ENCODE peak calls at places on chromosomes 2 and 18, in ten cellular contexts. Z is GM23338, O is neural progenitor cell, H is stomach, E is endodermal cell, U is lower lobe of right lung, F is fibroblast of lung, N is transverse colon, V is IMR-90, A is AG10803. M is an unnamed sample.

GRCh38 chr2:237998530-237998929 is 31.7 kb downstream of the UBE2F start:
- DNase-seq in U (no peak), F (no peak), E (no peak), Z (no peak), O (no peak), V (peak; percentile 41), A (no peak), H (no peak), N (no peak), M (no peak)

GRCh38 chr2:230714122-230714453 is 1.4 kb downstream of the CAB39 start:
- DNase-seq in Z (peak; percentile 47), H (no peak), F (peak; percentile 84), O (peak; percentile 29), A (peak; percentile 70), E (no peak), N (peak; percentile 20), V (peak; percentile 84), U (no peak), M (peak; percentile 87)

GRCh38 chr2:112923237-112923966 is 12.4 kb downstream of the IL37 start:
- DNase-seq in E (peak; percentile 47), F (no peak), Z (no peak), U (no peak), V (no peak), A (no peak), N (no peak), H (no peak), O (no peak), M (no peak)

GRCh38 chr2:201909961-201910361 is 103.6 kb downstream of the CDK15 start:
- DNase-seq in F (peak; percentile 84), Z (no peak), E (no peak), N (peak; percentile 13), H (no peak), O (no peak), U (no peak), V (peak; percentile 80), A (peak; percentile 76), M (peak; percentile 75)

GRCh38 chr2:220946552-220946951 is 625.6 kb downstream of the EPHA4 start:
- DNase-seq in Z (no peak), O (no peak), N (no peak), U (no peak), F (no peak), A (no peak), H (no peak), V (peak; percentile 61), E (no peak), M (no peak)

GRCh38 chr2:74457129-74457548 is 1.1 kb upstream of the WBP1 start:
- DNase-seq in N (no peak), U (no peak), V (peak; percentile 31), Z (no peak), O (no peak), F (peak; percentile 22), H (no peak), E (no peak), A (no peak), M (no peak)

GRCh38 chr2:230416061-230416721 is at the start of gene SP100:
- DNase-seq in U (peak; percentile 85), Z (peak; percentile 33), F (peak; percentile 86), N (peak; percentile 85), H (peak; percentile 82), O (no peak), A (peak; percentile 85), E (no peak), V (peak; percentile 83), M (peak; percentile 91)

GRCh38 chr2:181231886-181232644 is 225.1 kb upstream of the ITGA4 start:
- DNase-seq in N (no peak), E (no peak), U (no peak), Z (no peak), F (peak; percentile 1), H (no peak), A (peak; percentile 58), V (no peak), O (no peak), M (peak; percentile 79)

GRCh38 chr2:40193670-40194026 is 258.2 kb downstream of the SLC8A1 start:
- DNase-seq in O (no peak), V (no peak), E (no peak), H (no peak), Z (no peak), U (no peak), A (no peak), N (no peak), F (no peak), M (no peak)

GRCh38 chr2:58638256-58638795 is 397.2 kb upstream of the FANCL start:
- DNase-seq in F (peak; percentile 8), H (no peak), O (no peak), V (no peak), Z (peak; percentile 18), N (no peak), E (no peak), U (no peak), A (no peak), M (no peak)

GRCh38 chr2:179842498-179843153 is 18.8 kb downstream of the ZNF385B start:
- DNase-seq in E (peak; percentile 83), A (no peak), O (peak; percentile 51), V (no peak), H (no peak), F (peak; percentile 55), N (no peak), Z (peak; percentile 68), U (no peak), M (no peak)

GRCh38 chr2:38620282-38620977 is 17.7 kb upstream of the HNRNPLL start:
- DNase-seq in F (peak; percentile 87), A (peak; percentile 60), N (no peak), V (peak; percentile 76), O (no peak), E (no peak), Z (no peak), H (no peak), U (no peak), M (peak; percentile 64)

GRCh38 chr18:62555135-62555534 is 32.3 kb downstream of the ZCCHC2 start:
- DNase-seq in E (no peak), V (peak; percentile 77), H (no peak), Z (no peak), A (no peak), N (no peak), F (peak; percentile 49), U (no peak), O (no peak), M (peak; percentile 62)

GRCh38 chr18:35559867-35560266 is 21.7 kb upstream of the GALNT1 start:
- DNase-seq in Z (no peak), V (no peak), U (no peak), O (no peak), E (no peak), A (no peak), H (no peak), F (no peak), N (no peak), M (no peak)

DNA sequence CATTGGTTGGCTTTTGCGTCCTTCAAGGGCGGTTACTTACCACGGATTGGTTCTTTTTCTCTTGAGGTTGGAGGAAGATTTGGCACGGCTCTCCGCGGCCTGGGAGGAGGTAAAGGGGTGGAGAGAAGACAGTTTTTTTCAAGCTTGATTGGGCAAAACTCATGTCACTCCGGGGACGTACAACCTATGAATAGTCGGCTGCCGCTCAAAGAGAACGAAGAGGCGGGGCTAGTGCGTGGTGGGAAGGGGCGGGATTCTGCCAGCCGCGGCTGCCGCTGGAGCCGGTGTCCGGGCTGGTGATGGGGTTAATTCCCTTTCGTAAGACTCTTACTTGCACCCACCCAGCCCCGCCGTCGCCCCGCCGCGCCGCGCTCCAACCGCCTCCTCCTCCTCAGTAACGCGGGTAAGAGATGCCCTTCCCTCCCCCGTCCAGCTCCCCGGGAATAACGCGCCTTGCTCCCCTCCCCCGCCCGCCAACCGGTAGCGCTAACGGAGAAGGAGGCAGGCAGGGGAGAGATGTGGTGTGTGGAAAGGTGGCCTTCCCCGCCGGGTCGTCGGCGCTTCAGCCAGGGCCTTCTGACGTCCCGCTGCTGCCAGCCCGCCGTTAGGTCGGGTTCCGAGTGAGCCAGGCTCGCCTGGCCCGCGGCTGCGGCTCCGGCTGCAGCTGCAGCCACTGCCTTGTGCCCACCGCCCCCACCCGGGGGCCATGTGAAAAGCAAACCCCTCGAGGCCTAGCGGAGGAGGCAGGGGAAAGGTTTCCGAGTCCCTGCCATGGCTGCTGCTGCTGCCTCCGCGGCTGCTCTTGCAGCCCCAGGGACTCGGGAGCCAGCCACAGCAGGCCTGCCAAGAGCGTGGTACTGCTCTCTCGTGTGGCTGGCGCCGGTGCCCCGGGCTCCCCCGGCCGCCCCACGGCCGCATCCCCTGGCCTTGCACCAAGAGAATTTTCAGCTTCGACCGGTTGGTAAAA is at the start of gene R3HDM1:
- DNase-seq in O (peak; percentile 99), V (peak; percentile 100), U (peak; percentile 95), H (peak; percentile 98), E (peak; percentile 99), A (peak; percentile 100), N (peak; percentile 98), F (peak; percentile 100), Z (peak; percentile 100), M (peak; percentile 100)
- TF ChIP-seq CTCF in O (peak; percentile 36), V (peak; percentile 29), U (peak; percentile 11), H (no peak), E (peak; percentile 54), A (no peak), N (no peak), F (no peak), Z (no peak), M (no peak)

DNA sequence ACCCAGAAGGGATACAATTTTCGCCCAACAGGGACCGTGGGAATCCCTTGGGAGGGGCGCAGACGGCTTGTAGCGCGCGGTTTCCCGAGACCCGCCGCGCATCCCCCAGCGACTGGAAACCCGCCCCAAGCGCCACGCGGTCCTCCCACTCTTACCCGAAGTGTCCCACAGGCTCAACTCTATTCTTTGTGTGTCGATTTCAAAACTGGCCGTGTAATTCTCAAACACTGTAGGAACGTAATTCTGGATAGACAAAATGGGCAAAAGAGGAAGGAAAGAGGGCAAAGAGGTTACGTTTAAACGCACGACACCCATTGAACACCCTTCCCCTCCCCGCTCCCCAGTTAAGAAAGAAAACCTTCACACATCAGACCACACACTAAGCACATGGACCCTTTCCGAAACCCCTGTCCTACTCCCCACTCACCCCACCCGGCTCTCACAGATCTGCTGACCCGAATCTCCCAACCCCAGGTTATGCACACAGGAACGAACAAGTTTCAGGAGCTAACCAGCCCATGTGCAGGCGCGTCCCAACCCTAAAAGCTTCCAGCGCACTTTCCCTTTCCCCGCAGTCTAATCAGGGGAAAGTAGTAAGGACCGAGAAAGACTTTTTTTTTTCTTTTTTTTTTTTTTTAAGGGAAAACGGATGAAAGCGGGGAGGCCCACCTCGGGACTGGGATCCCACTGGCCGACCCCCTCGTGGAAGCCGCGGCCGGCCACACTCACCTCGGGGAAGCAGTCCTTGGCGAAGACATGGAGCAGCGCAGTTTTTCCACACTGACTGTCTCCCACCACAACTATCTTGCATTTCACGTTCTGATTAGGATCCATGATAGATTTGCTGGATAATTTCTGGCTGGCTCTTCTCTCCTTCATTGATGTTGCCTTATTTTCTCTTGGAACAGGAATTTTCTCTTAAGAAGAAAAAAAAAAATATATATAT is 655 bp downstream of the RND3 start:
- DNase-seq in N (peak; percentile 54), Z (peak; percentile 30), U (no peak), O (peak; percentile 66), H (peak; percentile 50), A (no peak), F (peak; percentile 65), V (peak; percentile 24), E (peak; percentile 77), M (no peak)
- H3K4me3 ChIP-seq in N (peak overlapping the region; percentile 58), Z (peak overlapping the region; percentile 97), U (peak overlapping the region; percentile 71), O (peak overlapping the region; percentile 58), H (peak overlapping the region; percentile 67), A (peak overlapping the region; percentile 95), F (peak overlapping the region; percentile 98), V (peak overlapping the region; percentile 92), E (peak overlapping the region; percentile 80), M (peak overlapping the region; percentile 98)

GRCh38 chr2:191481305-191482075 is 196.4 kb upstream of the NABP1 start:
- DNase-seq in F (peak; percentile 38), U (no peak), N (no peak), V (no peak), H (no peak), A (no peak), Z (no peak), E (no peak), O (no peak), M (peak; percentile 33)
- TF ChIP-seq CTCF in F (no peak), U (no peak), N (no peak), V (no peak), H (no peak), A (no peak), Z (no peak), E (no peak), O (no peak), M (no peak)

GRCh38 chr2:23554054-23554697 is 169.2 kb downstream of the KLHL29 start:
- DNase-seq in U (no peak), F (peak; percentile 73), A (peak; percentile 29), Z (no peak), O (no peak), V (no peak), E (no peak), N (peak; percentile 16), H (no peak), M (no peak)
- H3K4me3 ChIP-seq in U (no peak overlapping the region), F (no peak overlapping the region), A (no peak overlapping the region), Z (no peak overlapping the region), O (no peak overlapping the region), V (no peak overlapping the region), E (no peak overlapping the region), N (no peak overlapping the region), H (no peak overlapping the region), M (no peak overlapping the region)